ENCODE peak calls at places on chromosome 11, in four cellular contexts. X is OCI-LY7, G is prostate gland, P is retinal pigment epithelial cell. L is an unnamed sample.

GRCh38 chr11:1810761-1811160 is 24.0 kb upstream of the SYT8 start:
- DNase-seq in P (no peak), X (no peak), G (no peak), L (no peak)

GRCh38 chr11:111603633-111604130 is 1.4 kb downstream of the SIK2 start:
- DNase-seq in P (no peak), G (no peak), X (no peak), L (no peak)

GRCh38 chr11:107011977-107012376 is 6.3 kb downstream of the GUCY1A2 start:
- DNase-seq in X (no peak), G (no peak), P (no peak), L (no peak)

GRCh38 chr11:30488304-30488998 is 97.7 kb downstream of the MPPED2 start:
- DNase-seq in P (peak), G (peak), X (no peak), L (no peak)

GRCh38 chr11:76218449-76219206 is 12.3 kb upstream of the WNT11 start:
- DNase-seq in G (no peak), X (no peak), P (no peak), L (no peak)

GRCh38 chr11:117282956-117283355 is 8.2 kb upstream of the BACE1-AS start:
- DNase-seq in G (no peak), P (no peak), X (no peak), L (no peak)

GRCh38 chr11:5809122-5809519 is 397 bp downstream of the OR52N2 start:
- DNase-seq in P (no peak), X (no peak), G (no peak), L (no peak)

GRCh38 chr11:112949781-112950575 is 11.2 kb upstream of the NCAM1 start:
- DNase-seq in X (no peak), P (no peak), G (no peak), L (no peak)

GRCh38 chr11:914204-914603 is 3.6 kb upstream of the CHID1 start:
- DNase-seq in X (no peak), G (no peak), P (no peak), L (no peak)

GRCh38 chr11:24773326-24773725 is 276.5 kb downstream of the LUZP2 start:
- DNase-seq in P (no peak), G (no peak), X (no peak), L (no peak)

GRCh38 chr11:12237381-12237784 is 127.0 kb downstream of the MICAL2 start:
- DNase-seq in G (no peak), X (no peak), P (no peak), L (no peak)

GRCh38 chr11:35064114-35064800 is 74.7 kb upstream of the CD44 start:
- DNase-seq in P (no peak), G (no peak), X (no peak), L (peak)

GRCh38 chr11:106091480-106092123 is 14.1 kb downstream of the AASDHPPT start:
- DNase-seq in G (no peak), P (peak), X (no peak), L (no peak)

GRCh38 chr11:132126973-132127900 is 756.8 kb downstream of the NTM start:
- DNase-seq in G (no peak), P (peak), X (no peak), L (peak)

GRCh38 chr11:120357620-120358019 is 21.4 kb downstream of the ARHGEF12 start:
- DNase-seq in G (no peak), P (no peak), X (no peak), L (no peak)

GRCh38 chr11:92409347-92409746 is 184.7 kb downstream of the FAT3 start:
- DNase-seq in G (no peak), X (no peak), P (no peak), L (no peak)

GRCh38 chr11:122754553-122755322 is 83.6 kb upstream of the CRTAM start:
- DNase-seq in G (no peak), P (no peak), X (peak), L (no peak)

GRCh38 chr11:520428-521178 is 13.6 kb upstream of the RNH1 start:
- DNase-seq in X (no peak), G (no peak), P (no peak), L (no peak)

GRCh38 chr11:44120169-44120568 is 24.7 kb downstream of the EXT2 start:
- DNase-seq in G (peak), P (no peak), X (no peak), L (no peak)

GRCh38 chr11:111775024-111775710 is 9.0 kb upstream of the PPP2R1B start:
- DNase-seq in P (no peak), X (no peak), G (no peak), L (no peak)

GRCh38 chr11:34654491-34655334 is 33.8 kb downstream of the EHF start:
- DNase-seq in G (peak), P (no peak), X (no peak), L (no peak)

GRCh38 chr11:93236741-93237675 is 39.2 kb upstream of the SLC36A4 start:
- DNase-seq in G (peak), P (no peak), X (peak), L (peak)

GRCh38 chr11:110479445-110480101 is 49.8 kb downstream of the FDX1 start:
- DNase-seq in G (no peak), X (peak), P (no peak), L (no peak)

GRCh38 chr11:35267504-35267903 is 128.5 kb downstream of the CD44 start:
- DNase-seq in X (no peak), G (no peak), P (peak), L (peak)

GRCh38 chr11:13140028-13140870 is 131.1 kb downstream of the RASSF10 start:
- DNase-seq in G (no peak), P (no peak), X (no peak), L (peak)

GRCh38 chr11:63212742-63213141 is 30.7 kb downstream of the SLC22A25 start:
- DNase-seq in X (peak), P (no peak), G (no peak), L (peak)

GRCh38 chr11:112639469-112639868 is 321.8 kb upstream of the NCAM1 start:
- DNase-seq in G (no peak), X (no peak), P (no peak), L (no peak)

GRCh38 chr11:74682731-74683278 is 48.4 kb downstream of the CHRDL2 start:
- DNase-seq in G (no peak), P (no peak), X (no peak), L (no peak)

GRCh38 chr11:74681686-74682651 is 49.3 kb downstream of the CHRDL2 start:
- DNase-seq in X (no peak), P (no peak), G (peak), L (no peak)

GRCh38 chr11:74684661-74685060 is 46.6 kb downstream of the CHRDL2 start:
- DNase-seq in P (no peak), G (no peak), X (no peak), L (no peak)

GRCh38 chr11:74683941-74684481 is 47.2 kb downstream of the CHRDL2 start:
- DNase-seq in X (no peak), P (no peak), G (no peak), L (no peak)

DNA sequence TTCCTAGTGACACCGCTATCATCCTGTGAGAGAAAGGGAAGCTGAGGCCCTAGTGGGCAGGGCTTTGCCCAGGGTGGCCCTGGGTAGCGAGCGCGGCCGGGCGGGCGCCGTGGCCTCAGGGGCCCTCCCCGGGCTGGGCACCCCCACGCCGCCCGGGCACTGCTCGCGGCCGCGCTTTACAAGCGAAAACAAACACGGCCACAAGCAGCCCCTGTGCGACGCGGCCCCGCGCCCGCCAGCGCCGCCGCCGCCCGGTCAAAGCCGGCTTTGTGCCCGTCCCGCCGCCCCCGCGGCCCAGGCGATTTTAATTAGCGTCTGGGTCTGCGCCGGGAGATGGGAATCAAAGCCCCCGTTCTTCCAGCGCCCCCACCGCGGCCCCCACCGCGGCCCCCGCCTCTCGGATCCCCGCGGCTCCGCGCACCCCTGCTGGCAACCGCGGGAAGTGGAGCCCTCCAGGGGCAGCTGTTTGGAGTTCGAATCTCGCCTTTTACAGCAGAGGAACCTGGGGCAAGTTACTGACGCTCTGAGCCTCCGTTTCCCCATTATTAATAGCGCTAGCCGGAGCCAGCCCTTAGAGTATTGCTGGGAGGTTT is 47.9 kb downstream of the CHRDL2 start:
- DNase-seq in X (no peak), P (no peak), G (peak), L (no peak)
- H3K4me3 ChIP-seq in X (no peak), P (peak), G (peak), L (peak)

GRCh38 chr11:102268083-102268984 is 49.0 kb upstream of the BIRC3 start:
- DNase-seq in X (peak), G (peak), P (no peak), L (no peak)
- TF ChIP-seq CTCF in X (peak), G (peak), P (peak), L (no peak)

DNA sequence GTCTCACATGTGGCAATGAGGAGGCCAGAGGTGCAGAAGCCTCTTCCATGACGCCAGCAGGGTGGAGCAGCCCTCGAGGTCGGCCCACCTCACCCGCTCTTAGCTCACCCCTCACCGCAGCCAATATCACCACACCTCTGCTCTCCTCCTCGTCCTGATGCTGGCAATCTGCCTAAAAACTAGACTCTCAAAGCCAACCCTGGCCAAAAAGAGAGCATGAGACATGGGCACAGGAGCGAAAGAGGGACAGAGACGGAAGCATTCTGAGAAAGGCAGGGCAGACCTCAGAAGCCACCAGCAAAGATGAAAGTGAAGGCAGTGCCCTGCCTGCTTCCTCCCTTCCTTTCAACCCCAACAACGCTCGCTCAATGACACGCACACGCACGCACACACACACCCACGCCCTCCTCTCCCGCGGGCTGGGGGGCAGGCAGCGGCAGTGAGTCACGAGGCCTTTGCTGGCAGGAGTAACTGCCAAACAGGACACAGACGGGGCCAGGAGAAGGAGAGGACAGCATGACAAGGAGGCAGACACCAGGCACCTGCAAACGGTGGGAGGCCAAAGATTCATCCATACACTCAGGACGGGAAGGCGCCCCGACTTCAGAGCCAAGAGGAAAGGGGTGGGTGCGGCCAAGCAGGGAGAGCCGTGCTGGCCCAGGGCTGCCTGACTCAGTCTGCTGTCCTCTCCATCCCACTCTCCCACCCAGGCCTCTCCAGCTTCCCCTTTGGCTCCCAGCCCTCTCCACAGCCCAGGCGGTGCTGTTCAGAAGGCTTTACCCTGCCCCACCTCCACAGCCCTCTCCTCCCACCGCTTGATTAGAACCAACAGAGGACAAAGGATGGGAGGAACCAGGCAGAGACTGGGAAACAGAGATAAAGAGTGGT is 11.4 kb downstream of the IGSF9B start:
- DNase-seq in G (no peak), P (no peak), X (no peak), L (no peak)
- H3K4me3 ChIP-seq in G (no peak), P (no peak), X (no peak), L (no peak)

GRCh38 chr11:82494988-82495432 is 238.7 kb downstream of the FAM181B start:
- DNase-seq in X (peak), G (no peak), P (no peak), L (no peak)
- TF ChIP-seq CTCF in X (peak), G (peak), P (peak), L (no peak)

GRCh38 chr11:118913411-118914125 is 12.2 kb downstream of the BCL9L start:
- DNase-seq in P (no peak), G (no peak), X (no peak), L (no peak)

GRCh38 chr11:118915941-118916841 is 9.5 kb downstream of the BCL9L start:
- DNase-seq in X (no peak), G (no peak), P (no peak), L (no peak)

GRCh38 chr11:118912742-118913410 is 12.8 kb downstream of the BCL9L start:
- DNase-seq in G (no peak), P (no peak), X (no peak), L (no peak)

GRCh38 chr11:118915396-118915795 is 10.3 kb downstream of the BCL9L start:
- DNase-seq in X (no peak), G (no peak), P (no peak), L (no peak)

GRCh38 chr11:118914178-118914918 is 11.4 kb downstream of the BCL9L start:
- DNase-seq in X (peak), P (no peak), G (peak), L (no peak)
- H3K4me3 ChIP-seq in X (peak), P (no peak), G (no peak), L (no peak)

GRCh38 chr11:17164361-17165246 is 43.2 kb downstream of the PIK3C2A start:
- DNase-seq in P (peak), X (no peak), G (no peak), L (peak)

GRCh38 chr11:17162376-17162775 is 45.4 kb downstream of the PIK3C2A start:
- DNase-seq in G (no peak), X (no peak), P (no peak), L (no peak)

GRCh38 chr11:17163742-17164141 is 44.0 kb downstream of the PIK3C2A start:
- DNase-seq in G (no peak), P (no peak), X (no peak), L (no peak)

GRCh38 chr11:17163296-17163695 is 44.5 kb downstream of the PIK3C2A start:
- DNase-seq in G (no peak), X (no peak), P (no peak), L (no peak)

DNA sequence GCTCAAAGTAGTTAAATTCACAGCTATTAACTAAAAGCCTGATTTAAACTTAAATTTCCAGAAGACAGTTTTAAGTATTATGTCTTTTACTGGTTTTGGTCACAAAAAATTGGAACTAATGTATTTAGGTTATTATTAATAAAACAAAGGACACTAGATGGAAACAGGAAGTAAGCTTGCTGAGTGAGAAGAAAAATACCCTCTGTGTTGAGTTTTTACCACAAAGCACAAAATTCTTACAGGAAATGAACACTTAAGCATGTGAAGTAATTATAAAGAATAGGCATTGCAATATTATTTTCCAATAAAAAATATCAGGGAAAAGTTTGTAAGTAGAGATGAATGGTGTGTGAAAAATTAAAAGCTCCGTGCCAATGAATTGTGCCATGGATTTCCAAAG is 46.3 kb downstream of the PIK3C2A start:
- DNase-seq in G (no peak), X (peak), P (no peak), L (no peak)
- TF ChIP-seq CTCF in G (no peak), X (no peak), P (no peak), L (no peak)

GRCh38 chr11:65417221-65417701 is 5.3 kb upstream of the NEAT1 start:
- DNase-seq in X (peak), G (peak), P (no peak), L (no peak)
- H3K4me3 ChIP-seq in X (peak), G (peak), P (peak), L (no peak)

DNA sequence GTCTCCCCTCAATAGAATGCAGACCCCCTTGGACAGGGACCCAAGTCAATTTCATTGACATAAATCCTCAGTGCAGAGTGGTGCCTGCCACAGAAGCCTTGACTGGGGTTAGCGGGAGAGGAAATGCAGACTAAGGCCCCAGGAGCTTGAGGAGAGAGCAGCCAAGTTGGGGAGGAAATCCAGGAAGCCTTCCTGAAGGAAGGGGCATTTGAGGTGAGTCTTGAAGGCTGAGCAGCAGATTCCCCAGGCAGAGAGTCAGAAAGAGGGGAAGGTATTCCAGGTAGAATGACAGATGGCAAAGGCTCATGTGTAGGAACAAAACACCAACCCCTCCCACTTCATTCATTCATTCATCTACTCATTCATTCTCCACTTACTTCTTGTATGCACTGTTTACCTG is 10.3 kb downstream of the MYEOV start:
- DNase-seq in X (no peak), G (no peak), P (no peak), L (no peak)
- TF ChIP-seq CTCF in X (no peak), G (no peak), P (no peak), L (no peak)

L was measured in HFF-Myc.